ENCODE peak calls at places on chromosome 16, in six cellular contexts. V is heart left ventricle; D is CD8-positive, alpha-beta T cell; A is cardiac muscle cell; Z is OCI-LY7; U is upper lobe of left lung. X is an unnamed sample. For H3K4me1, the result is how much of the 10 kb centered on the place peaks cover.

GRCh38 chr16:6926762-6927161 is 405.9 kb upstream of the RBFOX1 start:
- DNase-seq in V (no peak), D (no peak), A (peak), Z (no peak), U (no peak), X (no peak)

GRCh38 chr16:383326-384020 is 1.7 kb upstream of the PGAP6 start:
- DNase-seq in V (no peak), D (peak), A (peak), Z (peak), U (no peak), X (peak)

GRCh38 chr16:85014311-85014710 is 3.0 kb upstream of the ZDHHC7 start:
- DNase-seq in V (no peak), D (no peak), A (no peak), Z (no peak), U (no peak), X (no peak)

GRCh38 chr16:80654094-80654862 is 113.5 kb downstream of the DYNLRB2 start:
- DNase-seq in V (no peak), D (no peak), A (no peak), Z (no peak), U (no peak), X (no peak)

GRCh38 chr16:23784811-23785447 is 30.1 kb downstream of the CHP2 start:
- DNase-seq in V (no peak), D (no peak), A (no peak), Z (no peak), U (no peak), X (no peak)

GRCh38 chr16:30094541-30095165 is 1.4 kb downstream of the YPEL3 start:
- DNase-seq in V (peak), D (no peak), A (no peak), Z (no peak), U (peak), X (no peak)

GRCh38 chr16:67304006-67304405 is 22.5 kb downstream of the KCTD19 start:
- DNase-seq in V (no peak), D (no peak), A (no peak), Z (no peak), U (no peak), X (no peak)

GRCh38 chr16:85266857-85267256 is 154.6 kb upstream of the CIBAR2 start:
- DNase-seq in V (peak), D (no peak), A (no peak), Z (no peak), U (no peak), X (no peak)

GRCh38 chr16:19014456-19014855 is 30.7 kb downstream of the TMC7 start:
- DNase-seq in V (no peak), D (no peak), A (no peak), Z (no peak), U (no peak), X (no peak)

GRCh38 chr16:78115659-78116058 is 16.2 kb downstream of the WWOX start:
- DNase-seq in V (no peak), D (no peak), A (no peak), Z (no peak), U (no peak), X (no peak)

GRCh38 chr16:24145927-24146326 is 110.2 kb upstream of the CACNG3 start:
- DNase-seq in V (no peak), D (no peak), A (no peak), Z (no peak), U (no peak), X (no peak)

GRCh38 chr16:66457888-66458287 is 30.8 kb downstream of the BEAN1 start:
- DNase-seq in V (no peak), D (no peak), A (no peak), Z (no peak), U (no peak), X (no peak)

GRCh38 chr16:8846401-8846932 is 22.3 kb downstream of the CARHSP1 start:
- DNase-seq in V (no peak), D (no peak), A (no peak), Z (no peak), U (no peak), X (no peak)

GRCh38 chr16:84532299-84532724 is 27.9 kb upstream of the MEAK7 start:
- DNase-seq in V (peak), D (no peak), A (peak), Z (no peak), U (no peak), X (no peak)

GRCh38 chr16:85624646-85625045 is 11.5 kb downstream of the GSE1 start:
- DNase-seq in V (no peak), D (no peak), A (no peak), Z (no peak), U (peak), X (no peak)

GRCh38 chr16:53022374-53022773 is 30.3 kb downstream of the CHD9NB start:
- DNase-seq in V (no peak), D (no peak), A (peak), Z (peak), U (no peak), X (no peak)

GRCh38 chr16:28298511-28298878 is 6.2 kb downstream of the SBK1 start:
- DNase-seq in V (no peak), D (no peak), A (peak), Z (no peak), U (no peak), X (no peak)

GRCh38 chr16:85400305-85401205 is 212.6 kb upstream of the GSE1 start:
- DNase-seq in V (peak), D (no peak), A (no peak), Z (no peak), U (peak), X (peak)

GRCh38 chr16:27646811-27647210 is 96.9 kb downstream of the KATNIP start:
- DNase-seq in V (no peak), D (no peak), A (no peak), Z (no peak), U (no peak), X (no peak)

GRCh38 chr16:1965610-1966009 is 984 bp upstream of the RPS2 start:
- DNase-seq in V (no peak), D (no peak), A (no peak), Z (peak), U (no peak), X (no peak)

GRCh38 chr16:1964046-1964505 is 550 bp downstream of the RPS2 start:
- DNase-seq in V (peak), D (no peak), A (peak), Z (peak), U (no peak), X (no peak)

GRCh38 chr16:1968146-1968953 is 1.7 kb downstream of the RNF151 start:
- DNase-seq in V (no peak), D (no peak), A (no peak), Z (no peak), U (peak), X (no peak)

GRCh38 chr16:1964506-1965471 is at the start of gene RPS2:
- DNase-seq in V (peak), D (peak), A (peak), Z (peak), U (peak), X (peak)

GRCh38 chr16:1966460-1966859 is at the start of gene RNF151:
- DNase-seq in V (no peak), D (no peak), A (no peak), Z (no peak), U (no peak), X (no peak)
- H3K27ac ChIP-seq in V (no peak), D (peak), A (no peak), Z (peak), U (peak), X (no peak)

DNA sequence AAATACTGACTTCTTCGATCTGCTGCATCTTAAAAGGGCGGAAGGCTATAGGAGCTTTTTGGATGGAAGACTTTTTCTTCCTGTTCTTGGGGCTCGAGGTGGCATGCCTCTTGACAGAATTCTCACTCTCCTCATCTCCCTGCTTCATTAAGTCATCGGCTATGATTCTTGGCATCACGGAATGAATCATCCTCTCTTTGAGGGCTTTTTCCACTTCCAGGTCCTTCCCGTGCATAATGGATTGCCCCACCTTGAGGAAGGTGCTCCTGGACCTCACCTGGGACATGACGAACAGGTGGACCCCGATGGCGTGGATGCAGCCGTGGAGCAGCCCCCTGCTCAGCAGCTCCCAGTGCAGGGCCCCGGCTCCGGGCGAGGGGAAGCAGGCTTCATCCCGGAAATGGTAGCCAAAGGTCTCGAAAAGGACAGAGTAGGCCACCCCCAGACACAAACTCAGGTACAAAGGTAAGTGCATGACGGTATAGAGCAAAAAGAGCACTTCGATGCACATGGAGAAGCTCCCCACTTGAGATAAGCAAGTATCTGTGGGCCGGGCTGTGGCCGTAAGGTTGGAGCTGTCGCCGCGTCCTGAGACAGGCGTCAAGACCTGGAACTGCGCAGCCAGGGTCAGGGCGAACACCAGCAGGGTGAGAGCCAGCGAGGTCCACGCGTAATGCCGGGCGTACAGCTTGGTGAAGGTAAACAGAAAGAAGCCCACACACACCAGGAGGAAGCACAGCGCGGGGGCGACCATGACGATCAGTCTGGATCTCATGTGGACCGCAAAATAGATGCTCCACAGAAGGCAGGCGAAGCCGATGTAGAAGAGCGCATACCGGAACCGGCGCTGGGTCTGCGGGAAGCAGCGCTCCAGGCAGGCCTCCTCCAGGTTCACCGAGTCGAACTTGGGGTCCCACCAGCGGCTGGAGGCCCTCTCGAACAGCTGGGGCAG is 1.7 kb downstream of the ADCY9 start:
- DNase-seq in V (peak), D (no peak), A (no peak), Z (no peak), U (peak), X (no peak)
- H3K4me1 ChIP-seq in V (under half), D (under half), A (under half), Z (under half), U (half or more), X (under half)

DNA sequence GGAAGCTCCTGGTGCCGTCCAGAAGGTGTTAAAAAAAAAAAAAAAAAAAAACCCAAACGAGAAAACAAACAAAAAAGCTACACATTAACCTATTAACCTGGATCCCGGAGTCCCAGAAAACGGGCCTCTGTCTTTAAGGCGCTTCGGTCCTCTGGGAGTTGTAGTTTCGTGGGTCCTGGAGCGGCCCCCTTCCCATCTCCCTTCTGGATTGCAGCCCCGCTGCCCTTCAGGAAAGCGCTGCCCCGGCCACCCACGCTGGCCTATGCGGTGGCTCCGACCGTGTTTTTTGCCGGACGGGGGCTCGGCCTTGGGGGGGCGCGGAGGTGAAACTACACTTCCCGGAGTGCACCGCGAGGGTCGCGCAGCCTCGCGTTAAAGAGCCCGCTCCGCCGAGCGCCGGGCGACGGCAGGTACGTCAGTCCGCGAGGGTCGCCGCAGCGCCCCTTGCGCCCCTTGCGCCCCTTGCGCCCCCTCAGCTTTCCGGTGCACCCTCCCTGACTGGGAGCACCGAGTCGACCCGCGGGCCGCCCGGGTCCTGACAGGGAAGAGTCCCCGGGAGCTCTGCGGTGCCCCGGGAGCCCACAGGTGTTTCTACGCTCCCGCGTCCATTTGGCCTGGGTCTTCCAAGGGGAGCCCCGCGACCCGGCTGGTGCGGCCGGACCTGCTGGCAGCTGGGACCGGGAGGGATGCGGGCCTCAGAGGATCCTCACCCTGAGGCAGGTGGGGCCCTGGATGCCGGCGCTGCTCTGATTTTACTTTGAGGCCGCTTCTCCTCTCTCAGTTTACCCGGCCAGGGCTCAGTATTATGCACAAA is at the start of gene FCSK:
- DNase-seq in V (peak), D (peak), A (peak), Z (peak), U (peak), X (peak)
- TF ChIP-seq CTCF in V (no peak), D (no peak), A (no peak), Z (peak), U (no peak), X (no peak)

DNA sequence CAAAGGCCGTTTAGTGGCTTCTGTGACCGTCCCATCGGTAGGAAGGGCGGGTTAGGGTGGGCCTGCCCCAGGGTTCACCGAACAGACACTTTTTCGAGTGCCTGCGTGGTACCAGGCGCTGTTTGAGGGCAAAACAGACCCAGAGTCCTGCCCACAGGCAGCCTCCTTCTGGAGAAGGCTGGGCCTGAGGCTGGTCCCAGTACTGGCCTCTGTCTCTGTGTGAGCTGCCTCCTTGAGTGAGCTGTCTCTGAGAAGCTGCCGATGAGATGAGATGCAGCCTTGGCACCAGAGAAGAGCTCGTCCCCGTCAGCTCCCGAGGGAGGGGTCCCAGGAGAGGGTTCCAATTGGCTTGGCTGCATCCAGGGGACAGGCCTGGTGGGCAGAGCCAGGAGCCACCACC is 53.1 kb downstream of the NKD1 start:
- DNase-seq in V (peak), D (no peak), A (no peak), Z (no peak), U (no peak), X (no peak)
- H3K27ac ChIP-seq in V (no peak), D (no peak), A (peak), Z (no peak), U (peak), X (no peak)

GRCh38 chr16:56988948-56989945 is at the start of gene NLRC5:
- DNase-seq in V (peak), D (peak), A (peak), Z (peak), U (peak), X (peak)
- H3K4me1 ChIP-seq in V (under half), D (half or more), A (under half), Z (half or more), U (half or more), X (under half)

DNA sequence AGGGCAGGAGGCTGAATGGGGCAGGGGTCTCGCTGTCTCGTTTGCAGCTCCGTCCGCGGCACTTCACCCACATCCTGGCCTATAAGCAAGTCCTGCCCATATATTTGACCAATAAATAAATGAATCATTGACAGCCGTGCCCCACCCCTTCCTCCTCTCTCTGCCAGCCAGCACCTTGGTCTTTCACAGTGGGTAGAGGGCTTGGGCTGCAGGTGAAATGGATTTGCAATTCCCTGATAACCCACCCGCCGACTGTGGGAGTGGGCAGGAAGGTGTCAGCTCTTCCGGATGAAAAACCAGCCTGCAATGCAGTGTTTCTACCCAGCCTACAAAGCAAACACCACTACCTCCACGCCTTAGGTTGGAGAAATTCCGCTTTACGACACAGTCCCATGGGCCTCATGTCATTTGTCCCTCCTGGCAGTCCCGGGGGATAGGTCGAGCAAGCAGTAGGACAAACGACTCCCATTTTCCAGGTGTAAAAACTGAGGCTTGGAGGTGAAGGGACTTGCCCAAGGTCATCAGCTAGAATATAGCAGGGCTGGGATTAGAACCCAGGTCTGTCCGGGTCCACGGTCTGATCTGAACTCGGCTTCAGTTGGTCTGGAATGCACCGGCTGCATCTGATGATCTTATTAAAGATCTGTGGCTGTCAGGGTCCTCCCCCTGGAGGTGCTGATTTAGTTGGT is 79.0 kb downstream of the ABCC1 start:
- DNase-seq in V (no peak), D (no peak), A (no peak), Z (no peak), U (no peak), X (no peak)
- TF ChIP-seq CTCF in V (no peak), D (no peak), A (no peak), Z (no peak), U (no peak), X (no peak)

GRCh38 chr16:49484936-49485335 is 111.3 kb downstream of the C16orf78 start:
- DNase-seq in V (no peak), D (no peak), A (no peak), Z (no peak), U (no peak), X (no peak)
- H3K27ac ChIP-seq in V (no peak), D (no peak), A (no peak), Z (no peak), U (peak), X (peak)

X was measured in right lobe of liver.